ENCODE peak calls at places on chromosome 16, in six cellular contexts. B is lung; A is fibroblast of lung; C is aorta; X is effector memory CD8-positive, alpha-beta T cell; D is AG08396. W is an unnamed sample.

GRCh38 chr16:27224741-27225300 is 21.5 kb downstream of the KDM8 start:
- DNase-seq in D (no peak), C (peak; percentile 62), B (no peak), A (no peak), X (no peak), W (no peak)

GRCh38 chr16:69328854-69329316 is 1.5 kb downstream of the PDF start:
- DNase-seq in A (peak; percentile 38), X (no peak), B (no peak), D (peak; percentile 74), C (peak; percentile 63), W (no peak)

GRCh38 chr16:66367968-66368891 is 1.7 kb downstream of the CDH5 start:
- DNase-seq in A (no peak), X (no peak), B (no peak), C (no peak), D (no peak), W (no peak)

GRCh38 chr16:64751906-64752305 is 370.0 kb downstream of the CDH11 start:
- DNase-seq in D (peak; percentile 12), X (no peak), C (no peak), A (peak; percentile 91), B (no peak), W (no peak)

GRCh38 chr16:3017806-3018506 is at the start of gene CLDN6:
- DNase-seq in X (no peak), B (no peak), C (no peak), A (no peak), D (no peak), W (no peak)

GRCh38 chr16:88743693-88744519 is 37.6 kb downstream of the CTU2 start:
- DNase-seq in B (peak; percentile 81), X (peak; percentile 69), C (peak; percentile 95), A (peak; percentile 43), D (peak; percentile 93), W (peak; percentile 84)

GRCh38 chr16:28865722-28866453 is 2.2 kb downstream of the SH2B1 start:
- DNase-seq in B (no peak), X (no peak), C (no peak), D (no peak), A (no peak), W (no peak)

GRCh38 chr16:3595521-3596021 is 15.8 kb downstream of the SLX4 start:
- DNase-seq in C (peak; percentile 75), D (no peak), A (no peak), X (no peak), B (no peak), W (no peak)

GRCh38 chr16:59601452-59601851 is 867.3 kb upstream of the GOT2 start:
- DNase-seq in X (no peak), B (no peak), C (no peak), A (no peak), D (no peak), W (no peak)

GRCh38 chr16:57846078-57846697 is 43.9 kb upstream of the KIFC3 start:
- DNase-seq in A (peak; percentile 16), B (no peak), D (no peak), C (no peak), X (no peak), W (no peak)

GRCh38 chr16:73735018-73735417 is 561.6 kb upstream of the PSMD7 start:
- DNase-seq in B (no peak), A (peak; percentile 58), C (no peak), X (no peak), D (no peak), W (no peak)

GRCh38 chr16:9885876-9886275 is 296.4 kb downstream of the GRIN2A start:
- DNase-seq in B (no peak), D (no peak), X (no peak), C (no peak), A (no peak), W (no peak)

GRCh38 chr16:30663038-30663437 is 4.8 kb downstream of the FBRS start:
- DNase-seq in X (no peak), C (no peak), B (no peak), A (no peak), D (no peak), W (no peak)

GRCh38 chr16:19437280-19437679 is 19.6 kb downstream of the TMC5 start:
- DNase-seq in A (no peak), D (no peak), X (no peak), B (no peak), C (no peak), W (no peak)

GRCh38 chr16:53498984-53499383 is 4.0 kb downstream of the AKTIP start:
- DNase-seq in D (no peak), A (no peak), X (no peak), C (no peak), B (no peak), W (no peak)

GRCh38 chr16:56625943-56626654 is 518 bp downstream of the MT1E start:
- DNase-seq in A (peak; percentile 90), B (peak; percentile 29), C (peak; percentile 92), X (no peak), D (peak; percentile 81), W (peak; percentile 93)

GRCh38 chr16:29675811-29676643 is 3.0 kb upstream of the QPRT start:
- DNase-seq in D (peak; percentile 52), C (no peak), A (peak; percentile 17), X (no peak), B (no peak), W (no peak)

GRCh38 chr16:2205967-2206313 is 686 bp downstream of the MLST8 start:
- DNase-seq in X (no peak), D (no peak), A (no peak), C (no peak), B (no peak), W (no peak)

GRCh38 chr16:4323845-4324478 is 8.1 kb downstream of the GLIS2 start:
- DNase-seq in B (no peak), D (peak; percentile 89), X (no peak), A (peak; percentile 42), C (peak; percentile 88), W (no peak)

GRCh38 chr16:27406729-27407128 is 4.8 kb downstream of the IL21R start:
- DNase-seq in C (no peak), X (no peak), A (no peak), B (no peak), D (no peak), W (peak; percentile 22)

GRCh38 chr16:17083628-17084027 is 387.1 kb downstream of the XYLT1 start:
- DNase-seq in D (no peak), X (no peak), B (no peak), C (no peak), A (no peak), W (no peak)

GRCh38 chr16:86325895-86326294 is 184.4 kb upstream of the FOXF1 start:
- DNase-seq in B (no peak), X (no peak), A (no peak), D (no peak), C (no peak), W (no peak)

GRCh38 chr16:77790964-77791363 is 2.6 kb downstream of the VAT1L start:
- DNase-seq in C (no peak), X (no peak), B (no peak), D (no peak), A (peak; percentile 41), W (no peak)

GRCh38 chr16:995087-995486 is 13.5 kb downstream of the SOX8 start:
- DNase-seq in B (no peak), D (no peak), X (no peak), C (no peak), A (peak; percentile 43), W (no peak)

GRCh38 chr16:58027341-58028167 is 2.0 kb downstream of the MMP15 start:
- DNase-seq in X (no peak), A (peak; percentile 25), C (peak; percentile 55), B (peak; percentile 46), D (no peak), W (no peak)

GRCh38 chr16:68529931-68530667 is 9.0 kb upstream of the ZFP90 start:
- DNase-seq in X (peak; percentile 81), B (peak; percentile 93), C (peak; percentile 96), A (peak; percentile 81), D (peak; percentile 99), W (peak; percentile 92)

GRCh38 chr16:19071811-19072777 is 4.7 kb downstream of the COQ7 start:
- DNase-seq in B (peak; percentile 67), X (peak; percentile 43), D (peak; percentile 54), C (no peak), A (peak; percentile 32), W (no peak)

W was measured in coronary artery.